ENCODE peak calls at places on chromosomes 7 and 10, in six cellular contexts. G is dorsolateral prefrontal cortex; Q is lower lobe of right lung; V is neural progenitor cell; F is CD8-positive, alpha-beta T cell; J is body of pancreas. K is an unnamed sample.

GRCh38 chr10:33523236-33523792 is 188.8 kb upstream of the NRP1 start:
- DNase-seq in G (no peak), Q (no peak), V (no peak), F (no peak), J (no peak), K (no peak)

GRCh38 chr7:33130184-33130583 is 820 bp downstream of the BBS9 start:
- DNase-seq in G (no peak), Q (no peak), V (peak; percentile 29), F (no peak), J (no peak), K (no peak)

GRCh38 chr10:6406220-6407033 is 173.6 kb downstream of the PRKCQ start:
- DNase-seq in G (no peak), Q (no peak), V (no peak), F (no peak), J (no peak), K (no peak)

GRCh38 chr10:88227342-88228018 is 355.6 kb downstream of the RNLS start:
- DNase-seq in G (no peak), Q (no peak), V (no peak), F (no peak), J (peak; percentile 35), K (no peak)

GRCh38 chr7:156612930-156613329 is 27.6 kb upstream of the RNF32 start:
- DNase-seq in G (no peak), Q (no peak), V (no peak), F (peak; percentile 80), J (no peak), K (no peak)

GRCh38 chr10:62616885-62617635 is 187.5 kb upstream of the ADO start:
- DNase-seq in G (no peak), Q (no peak), V (no peak), F (no peak), J (no peak), K (no peak)

GRCh38 chr7:116545411-116545993 is 20.7 kb downstream of the CAV1 start:
- DNase-seq in G (no peak), Q (no peak), V (no peak), F (no peak), J (no peak), K (no peak)

GRCh38 chr10:72733989-72734388 is 42.0 kb downstream of the MCU start:
- DNase-seq in G (no peak), Q (no peak), V (no peak), F (no peak), J (no peak), K (no peak)

GRCh38 chr7:84194484-84195260 is at the start of gene SEMA3A:
- DNase-seq in G (no peak), Q (no peak), V (peak; percentile 88), F (peak; percentile 49), J (peak; percentile 15), K (peak; percentile 82)

GRCh38 chr10:51770719-51771118 is 71.3 kb upstream of the CSTF2T start:
- DNase-seq in G (no peak), Q (no peak), V (no peak), F (no peak), J (peak; percentile 3), K (peak; percentile 12)

GRCh38 chr10:69338547-69339450 is 60.5 kb downstream of the HK1 start:
- DNase-seq in G (no peak), Q (no peak), V (no peak), F (no peak), J (no peak), K (no peak)
- H3K27ac ChIP-seq in G (peak overlapping the region; percentile 65), Q (peak overlapping the region; percentile 63), V (no peak overlapping the region), F (no peak overlapping the region), J (peak overlapping the region; percentile 44), K (peak overlapping the region; percentile 90)

GRCh38 chr10:92149261-92149660 is 141.6 kb downstream of the CPEB3 start:
- DNase-seq in G (no peak), Q (no peak), V (no peak), F (no peak), J (no peak), K (no peak)
- H3K27ac ChIP-seq in G (no peak overlapping the region), Q (no peak overlapping the region), V (no peak overlapping the region), F (no peak overlapping the region), J (no peak overlapping the region), K (no peak overlapping the region)

GRCh38 chr7:98945852-98946251 is 67.5 kb downstream of the TRRAP start:
- DNase-seq in G (no peak), Q (no peak), V (no peak), F (no peak), J (no peak), K (no peak)

GRCh38 chr7:98944386-98944785 is 66.1 kb downstream of the TRRAP start:
- DNase-seq in G (no peak), Q (no peak), V (no peak), F (no peak), J (no peak), K (no peak)

GRCh38 chr7:98946389-98946788 is 68.1 kb downstream of the TRRAP start:
- DNase-seq in G (no peak), Q (no peak), V (no peak), F (no peak), J (no peak), K (no peak)

DNA sequence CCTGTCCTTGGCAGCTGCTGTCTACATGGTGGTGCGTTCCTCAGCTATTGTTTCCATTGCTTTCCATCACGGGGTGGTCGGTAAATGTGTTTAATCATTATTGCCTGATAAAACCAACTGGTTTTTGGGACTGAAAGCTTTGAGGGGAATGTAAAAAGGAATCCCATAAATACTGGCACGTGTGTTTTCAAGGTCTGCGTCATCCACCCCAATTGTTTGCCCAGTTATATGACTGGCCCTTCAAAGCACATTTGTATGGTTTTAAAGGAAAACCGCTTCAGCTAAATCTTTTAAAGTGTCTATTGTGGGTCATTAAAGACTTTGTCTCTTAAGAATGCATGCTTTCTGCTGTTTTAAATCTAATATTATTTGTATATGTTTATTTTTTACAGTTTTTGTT is 65.0 kb downstream of the TRRAP start:
- DNase-seq in G (no peak), Q (no peak), V (no peak), F (no peak), J (no peak), K (no peak)
- H3K27ac ChIP-seq in G (no peak overlapping the region), Q (no peak overlapping the region), V (no peak overlapping the region), F (no peak overlapping the region), J (no peak overlapping the region), K (no peak overlapping the region)

GRCh38 chr7:137818036-137818435 is 28.7 kb downstream of the DGKI start:
- DNase-seq in G (no peak), Q (no peak), V (no peak), F (no peak), J (no peak), K (no peak)
- H3K27ac ChIP-seq in G (no peak overlapping the region), Q (no peak overlapping the region), V (no peak overlapping the region), F (no peak overlapping the region), J (no peak overlapping the region), K (no peak overlapping the region)

GRCh38 chr7:142176901-142177300 is 65.4 kb downstream of the MGAM2 start:
- DNase-seq in G (no peak), Q (no peak), V (no peak), F (no peak), J (no peak), K (no peak)
- H3K27ac ChIP-seq in G (no peak overlapping the region), Q (no peak overlapping the region), V (no peak overlapping the region), F (no peak overlapping the region), J (no peak overlapping the region), K (no peak overlapping the region)

GRCh38 chr10:1204434-1205326 is 148.5 kb downstream of the WDR37 start:
- DNase-seq in G (no peak), Q (no peak), V (no peak), F (no peak), J (no peak), K (no peak)

GRCh38 chr10:1202343-1202742 is 146.2 kb downstream of the WDR37 start:
- DNase-seq in G (no peak), Q (no peak), V (no peak), F (no peak), J (no peak), K (no peak)

GRCh38 chr10:1205450-1206030 is 149.4 kb downstream of the WDR37 start:
- DNase-seq in G (no peak), Q (no peak), V (no peak), F (no peak), J (no peak), K (no peak)

GRCh38 chr10:1203216-1203615 is 147.0 kb downstream of the WDR37 start:
- DNase-seq in G (no peak), Q (no peak), V (no peak), F (no peak), J (no peak), K (no peak)

GRCh38 chr10:1203704-1204103 is 147.5 kb downstream of the WDR37 start:
- DNase-seq in G (no peak), Q (no peak), V (no peak), F (no peak), J (no peak), K (no peak)
- H3K27ac ChIP-seq in G (no peak overlapping the region), Q (no peak overlapping the region), V (no peak overlapping the region), F (no peak overlapping the region), J (no peak overlapping the region), K (no peak overlapping the region)